ENCODE peak calls at places on chromosomes 7 and 10, in nine cellular contexts. Z, A, P, F, D, J, R, H and G are unnamed samples. For H3K36me3 and H3K4me1, the result is how much of the 10 kb centered on the place peaks cover.

GRCh38 chr7:158829021-158829341 is 328 bp downstream of the ESYT2 start:
- DNase-seq in Z (peak), A (peak), P (peak), F (peak), D (peak), J (no peak), R (peak), H (peak), G (no peak)

GRCh38 chr10:44724415-44725174 is 186.5 kb upstream of the TMEM72 start:
- DNase-seq in Z (no peak), A (no peak), P (peak), F (no peak), D (no peak), J (no peak), R (peak), H (no peak), G (no peak)

GRCh38 chr10:51087114-51087513 is 12.8 kb downstream of the PRKG1 start:
- DNase-seq in Z (no peak), A (no peak), P (no peak), F (no peak), D (no peak), J (no peak), R (no peak), H (no peak), G (no peak)

GRCh38 chr10:20195076-20195475 is 378.8 kb downstream of the PLXDC2 start:
- DNase-seq in Z (no peak), A (no peak), P (no peak), F (no peak), D (no peak), J (no peak), R (no peak), H (no peak), G (no peak)

GRCh38 chr10:13809447-13809846 is 222.7 kb downstream of the PRPF18 start:
- DNase-seq in Z (no peak), A (peak), P (no peak), F (no peak), D (peak), J (no peak), R (no peak), H (no peak), G (no peak)

GRCh38 chr10:107733328-107733727 is 568.8 kb upstream of the SORCS1 start:
- DNase-seq in Z (no peak), A (no peak), P (peak), F (no peak), D (no peak), J (no peak), R (no peak), H (no peak), G (no peak)

GRCh38 chr10:61990761-61991135 is 89.2 kb downstream of the ARID5B start:
- DNase-seq in Z (no peak), A (no peak), P (peak), F (no peak), D (no peak), J (no peak), R (peak), H (no peak), G (no peak)

GRCh38 chr10:23534328-23534727 is 95.5 kb downstream of the OTUD1 start:
- DNase-seq in Z (no peak), A (no peak), P (no peak), F (no peak), D (no peak), J (no peak), R (no peak), H (peak), G (no peak)

GRCh38 chr10:114682532-114682931 is 24.5 kb upstream of the ABLIM1 start:
- DNase-seq in Z (peak), A (no peak), P (no peak), F (no peak), D (no peak), J (no peak), R (peak), H (no peak), G (no peak)

GRCh38 chr10:22244855-22245254 is 27.0 kb upstream of the EBLN1 start:
- DNase-seq in Z (no peak), A (no peak), P (no peak), F (no peak), D (no peak), J (no peak), R (no peak), H (no peak), G (no peak)

GRCh38 chr7:94662548-94662947 is 6.6 kb upstream of the SGCE start:
- DNase-seq in Z (peak), A (no peak), P (no peak), F (no peak), D (no peak), J (no peak), R (no peak), H (no peak), G (no peak)

GRCh38 chr10:110495731-110496552 is 1.8 kb upstream of the DUSP5 start:
- DNase-seq in Z (peak), A (peak), P (peak), F (peak), D (peak), J (peak), R (peak), H (no peak), G (peak)

GRCh38 chr7:124784879-124785818 is 19.6 kb upstream of the GPR37 start:
- DNase-seq in Z (peak), A (peak), P (peak), F (no peak), D (peak), J (no peak), R (peak), H (peak), G (no peak)

GRCh38 chr7:16811555-16811954 is 6.8 kb upstream of the AGR2 start:
- DNase-seq in Z (no peak), A (no peak), P (peak), F (no peak), D (no peak), J (no peak), R (no peak), H (no peak), G (no peak)

GRCh38 chr10:33418309-33418708 is 83.8 kb upstream of the NRP1 start:
- DNase-seq in Z (no peak), A (no peak), P (no peak), F (no peak), D (no peak), J (no peak), R (no peak), H (no peak), G (no peak)

GRCh38 chr7:96996111-96996936 is 9.0 kb upstream of the DLX6 start:
- DNase-seq in Z (peak), A (peak), P (no peak), F (no peak), D (peak), J (no peak), R (no peak), H (no peak), G (no peak)

GRCh38 chr10:111084346-111085255 is 7.8 kb downstream of the ADRA2A start:
- DNase-seq in Z (no peak), A (peak), P (peak), F (no peak), D (no peak), J (no peak), R (no peak), H (no peak), G (no peak)

GRCh38 chr10:26781797-26782196 is 79.0 kb downstream of the ABI1 start:
- DNase-seq in Z (no peak), A (no peak), P (peak), F (no peak), D (no peak), J (no peak), R (no peak), H (no peak), G (no peak)

GRCh38 chr10:121609426-121610380 is 11.5 kb upstream of the FGFR2 start:
- DNase-seq in Z (no peak), A (peak), P (no peak), F (no peak), D (no peak), J (no peak), R (no peak), H (no peak), G (no peak)

GRCh38 chr7:93039282-93039681 is 78.5 kb downstream of the SAMD9 start:
- DNase-seq in Z (no peak), A (no peak), P (no peak), F (no peak), D (no peak), J (no peak), R (no peak), H (no peak), G (no peak)

GRCh38 chr10:104336829-104337526 is 1.3 kb downstream of the ITPRIP start:
- DNase-seq in Z (peak), A (peak), P (peak), F (no peak), D (peak), J (no peak), R (peak), H (no peak), G (no peak)

GRCh38 chr10:88946965-88947590 is 5.5 kb downstream of the ACTA2 start:
- DNase-seq in Z (no peak), A (no peak), P (no peak), F (no peak), D (no peak), J (no peak), R (no peak), H (no peak), G (no peak)

GRCh38 chr7:33836797-33837355 is 68.5 kb upstream of the BMPER start:
- DNase-seq in Z (peak), A (peak), P (no peak), F (no peak), D (peak), J (no peak), R (no peak), H (peak), G (no peak)

GRCh38 chr10:112546474-112546873 is 99.5 kb downstream of the VTI1A start:
- DNase-seq in Z (no peak), A (no peak), P (no peak), F (no peak), D (no peak), J (no peak), R (no peak), H (no peak), G (no peak)

GRCh38 chr7:67738958-67739357 is 742.3 kb downstream of the TYW1 start:
- DNase-seq in Z (no peak), A (no peak), P (peak), F (no peak), D (no peak), J (no peak), R (peak), H (no peak), G (no peak)

GRCh38 chr7:43904533-43905208 is 1.7 kb downstream of the URGCP start:
- DNase-seq in Z (no peak), A (no peak), P (peak), F (no peak), D (no peak), J (no peak), R (no peak), H (no peak), G (no peak)

GRCh38 chr7:80243425-80243824 is 108.8 kb downstream of the GNAI1 start:
- DNase-seq in Z (no peak), A (no peak), P (no peak), F (no peak), D (no peak), J (no peak), R (no peak), H (no peak), G (no peak)

GRCh38 chr7:31788445-31788844 is 101.4 kb downstream of the PPP1R17 start:
- DNase-seq in Z (no peak), A (no peak), P (peak), F (no peak), D (no peak), J (no peak), R (no peak), H (no peak), G (no peak)

GRCh38 chr10:92124524-92125168 is 166.2 kb downstream of the CPEB3 start:
- DNase-seq in Z (no peak), A (no peak), P (peak), F (no peak), D (no peak), J (no peak), R (peak), H (no peak), G (no peak)

GRCh38 chr7:134740364-134740763 is 39.1 kb upstream of the CALD1 start:
- DNase-seq in Z (no peak), A (peak), P (no peak), F (no peak), D (no peak), J (no peak), R (no peak), H (no peak), G (no peak)

GRCh38 chr10:29714096-29714874 is 79.5 kb upstream of the SVIL start:
- DNase-seq in Z (no peak), A (no peak), P (peak), F (no peak), D (peak), J (no peak), R (peak), H (no peak), G (no peak)

GRCh38 chr7:81333004-81333403 is 414.2 kb upstream of the SEMA3C start:
- DNase-seq in Z (peak), A (no peak), P (peak), F (no peak), D (no peak), J (no peak), R (peak), H (no peak), G (no peak)

GRCh38 chr7:25624837-25625236 is 396.6 kb upstream of the NPVF start:
- DNase-seq in Z (no peak), A (no peak), P (peak), F (no peak), D (no peak), J (peak), R (peak), H (no peak), G (no peak)

GRCh38 chr7:132656846-132657776 is 80.8 kb upstream of the PLXNA4 start:
- DNase-seq in Z (peak), A (peak), P (peak), F (no peak), D (peak), J (no peak), R (peak), H (peak), G (no peak)

GRCh38 chr7:128913856-128914565 is 3.5 kb upstream of the KCP start:
- DNase-seq in Z (no peak), A (peak), P (no peak), F (peak), D (no peak), J (no peak), R (no peak), H (no peak), G (no peak)

GRCh38 chr10:62046522-62047239 is 145.2 kb downstream of the ARID5B start:
- DNase-seq in Z (peak), A (no peak), P (peak), F (no peak), D (peak), J (no peak), R (peak), H (peak), G (no peak)

GRCh38 chr10:387949-388660 is 252.8 kb downstream of the ZMYND11 start:
- DNase-seq in Z (no peak), A (no peak), P (no peak), F (no peak), D (no peak), J (no peak), R (no peak), H (no peak), G (no peak)

GRCh38 chr10:127939786-127940330 is 33.0 kb downstream of the PTPRE start:
- DNase-seq in Z (no peak), A (no peak), P (no peak), F (no peak), D (no peak), J (no peak), R (no peak), H (no peak), G (no peak)

GRCh38 chr10:93438796-93439253 is 43.3 kb downstream of the MYOF start:
- DNase-seq in Z (no peak), A (peak), P (no peak), F (no peak), D (peak), J (no peak), R (peak), H (no peak), G (no peak)

GRCh38 chr10:123754105-123754504 is 88.0 kb downstream of the GPR26 start:
- DNase-seq in Z (no peak), A (no peak), P (no peak), F (no peak), D (no peak), J (no peak), R (no peak), H (no peak), G (no peak)
- H3K36me3 ChIP-seq in Z (under half), A (under half), P (under half), F (under half), D (under half), J (under half), R (under half), H (under half), G (under half)

GRCh38 chr7:65796205-65796604 is 76.7 kb upstream of the VKORC1L1 start:
- DNase-seq in Z (no peak), A (no peak), P (no peak), F (no peak), D (no peak), J (no peak), R (no peak), H (no peak), G (no peak)
- H3K4me1 ChIP-seq in Z (under half), A (under half), P (under half), F (under half), D (under half), J (under half), R (under half), H (under half), G (under half)

GRCh38 chr10:59991117-59991516 is 84.8 kb upstream of the CCDC6 start:
- DNase-seq in Z (no peak), A (no peak), P (no peak), F (no peak), D (no peak), J (no peak), R (no peak), H (no peak), G (no peak)

GRCh38 chr10:59997807-59998525 is 91.6 kb upstream of the CCDC6 start:
- DNase-seq in Z (no peak), A (no peak), P (no peak), F (no peak), D (no peak), J (no peak), R (peak), H (no peak), G (no peak)

GRCh38 chr10:59991661-59992060 is 85.3 kb upstream of the CCDC6 start:
- DNase-seq in Z (peak), A (no peak), P (peak), F (no peak), D (peak), J (no peak), R (peak), H (no peak), G (no peak)

GRCh38 chr10:59993931-59994330 is 87.6 kb upstream of the CCDC6 start:
- DNase-seq in Z (no peak), A (no peak), P (no peak), F (no peak), D (no peak), J (no peak), R (no peak), H (no peak), G (no peak)

GRCh38 chr10:59995862-59996261 is 89.5 kb upstream of the CCDC6 start:
- DNase-seq in Z (no peak), A (no peak), P (no peak), F (no peak), D (no peak), J (no peak), R (no peak), H (no peak), G (no peak)
- H3K36me3 ChIP-seq in Z (under half), A (under half), P (under half), F (under half), D (under half), J (under half), R (under half), H (under half), G (under half)

GRCh38 chr10:63711361-63711760 is 190.2 kb downstream of the REEP3 start:
- DNase-seq in Z (peak), A (peak), P (no peak), F (no peak), D (no peak), J (peak), R (peak), H (no peak), G (no peak)
- H3K4me1 ChIP-seq in Z (under half), A (under half), P (under half), F (under half), D (under half), J (half or more), R (under half), H (under half), G (under half)

GRCh38 chr10:5806745-5807144 is 6.5 kb downstream of the GDI2 start:
- DNase-seq in Z (no peak), A (no peak), P (no peak), F (no peak), D (no peak), J (no peak), R (no peak), H (peak), G (no peak)
- H3K36me3 ChIP-seq in Z (under half), A (under half), P (under half), F (under half), D (under half), J (under half), R (under half), H (half or more), G (under half)

DNA sequence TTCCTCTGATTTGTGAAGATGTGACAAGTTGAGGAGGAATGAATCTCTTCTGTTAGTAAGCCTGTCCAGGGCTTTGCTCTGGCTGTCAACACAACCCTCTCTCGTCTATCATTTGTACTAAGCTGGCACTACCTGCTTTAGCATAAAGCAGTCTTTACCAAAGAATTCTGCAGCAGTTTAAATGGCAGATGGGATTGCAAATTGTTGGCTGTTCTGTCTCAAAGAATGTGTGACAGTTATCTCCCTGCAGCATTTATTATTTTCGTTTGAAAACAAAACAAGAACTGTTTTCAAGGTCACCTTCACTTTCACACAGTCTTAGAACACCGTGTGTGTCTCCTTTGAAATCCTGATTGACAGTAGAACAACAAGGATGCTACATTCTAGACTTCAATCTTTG is 4.8 kb upstream of the LAMB1 start:
- DNase-seq in Z (no peak), A (no peak), P (no peak), F (no peak), D (no peak), J (no peak), R (no peak), H (no peak), G (no peak)
- H3K4me1 ChIP-seq in Z (under half), A (under half), P (under half), F (under half), D (under half), J (under half), R (under half), H (under half), G (under half)

DNA sequence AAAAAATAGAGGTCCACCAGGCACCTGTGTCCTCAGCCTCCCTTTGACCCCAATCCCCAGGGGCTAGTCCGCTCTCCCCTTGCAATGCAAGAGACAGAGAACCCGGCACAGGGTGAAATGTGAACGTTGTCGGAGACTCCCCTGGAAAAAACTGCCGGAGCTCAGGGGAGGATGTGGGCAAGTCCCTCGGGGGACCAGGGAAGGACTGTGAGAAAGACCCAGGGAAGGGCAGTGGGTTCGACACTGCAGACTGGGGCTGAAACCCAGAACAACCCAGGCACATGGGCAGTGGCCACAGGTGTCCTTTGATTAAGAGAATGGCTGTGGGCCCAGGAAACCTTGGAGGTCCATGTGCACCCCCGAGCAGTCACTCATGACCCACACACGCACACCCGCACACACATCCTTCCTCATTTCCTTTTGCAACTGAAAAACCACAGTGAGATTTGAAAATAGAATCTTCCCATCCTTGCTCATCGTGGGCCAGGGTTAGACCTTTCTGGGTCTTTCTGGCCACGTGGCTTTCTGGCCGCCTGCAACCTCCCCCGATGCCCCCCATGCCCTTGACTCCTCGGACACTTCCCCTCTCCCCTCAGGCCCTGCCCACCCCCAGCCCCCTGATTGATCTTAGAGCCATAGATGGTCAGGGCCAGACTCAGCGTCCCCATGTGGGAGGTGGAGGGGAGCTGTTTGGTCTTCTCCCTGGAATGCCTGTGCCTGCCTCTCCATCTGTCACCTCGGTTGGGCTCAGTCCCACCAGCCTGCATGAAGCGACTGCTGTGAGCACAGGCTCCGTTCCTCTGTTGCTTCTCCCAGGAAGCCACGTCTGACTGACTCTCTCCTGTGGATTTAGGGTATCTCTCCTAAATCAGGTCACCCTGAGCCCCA is 7.9 kb downstream of the LAT2 start:
- DNase-seq in Z (no peak), A (no peak), P (peak), F (no peak), D (no peak), J (no peak), R (no peak), H (peak), G (no peak)
- H3K36me3 ChIP-seq in Z (under half), A (under half), P (under half), F (under half), D (under half), J (under half), R (under half), H (under half), G (under half)